ENCODE peak calls at places on chromosomes 6 and 20, in four cellular contexts. K is IMR-90, V is H1, U is H9. D is an unnamed sample.

GRCh38 chr6:143536866-143537691 is 25.6 kb upstream of the FUCA2 start:
- DNase-seq in K (peak), V (peak), U (peak), D (peak)

GRCh38 chr20:62609170-62609786 is 33.0 kb upstream of the SLCO4A1 start:
- DNase-seq in V (no peak), K (no peak), U (no peak), D (no peak)

GRCh38 chr6:75581231-75581630 is 20.4 kb upstream of the SENP6 start:
- DNase-seq in V (no peak), K (no peak), U (no peak), D (no peak)

GRCh38 chr6:166907373-166907841 is 48.9 kb downstream of the RNASET2 start:
- DNase-seq in V (no peak), U (no peak), K (no peak), D (no peak)

GRCh38 chr6:129660346-129660676 is 49.7 kb downstream of the ARHGAP18 start:
- DNase-seq in U (no peak), V (no peak), K (no peak), D (no peak)

GRCh38 chr20:46945465-46945864 is 50.8 kb downstream of the EYA2 start:
- DNase-seq in K (peak), U (no peak), V (no peak), D (peak)

GRCh38 chr6:112466378-112467151 is 119.4 kb downstream of the RFPL4B start:
- DNase-seq in U (no peak), V (no peak), K (peak), D (no peak)

GRCh38 chr6:13881621-13882165 is 43.1 kb upstream of the RNF182 start:
- DNase-seq in V (no peak), U (no peak), K (no peak), D (no peak)

GRCh38 chr20:61308171-61308795 is 56.2 kb downstream of the CDH4 start:
- DNase-seq in K (no peak), V (no peak), U (no peak), D (no peak)

GRCh38 chr20:41169791-41170351 is 32.5 kb downstream of the PLCG1 start:
- DNase-seq in K (peak), V (no peak), U (no peak), D (no peak)

GRCh38 chr6:90739802-90740201 is 152.9 kb upstream of the MAP3K7 start:
- DNase-seq in K (no peak), U (no peak), V (no peak), D (no peak)

GRCh38 chr6:20483902-20484497 is 50.3 kb upstream of the CDKAL1 start:
- DNase-seq in V (no peak), K (no peak), U (no peak), D (peak)

GRCh38 chr6:37473364-37474095 is 26.2 kb downstream of the CCDC167 start:
- DNase-seq in U (no peak), V (no peak), K (peak), D (no peak)

GRCh38 chr6:149938571-149939462 is 3.0 kb upstream of the ULBP2 start:
- DNase-seq in K (no peak), U (no peak), V (peak), D (no peak)

GRCh38 chr20:6026051-6026450 is 27.8 kb downstream of the LRRN4 start:
- DNase-seq in U (no peak), K (peak), V (no peak), D (no peak)

GRCh38 chr6:108556864-108557493 is 3.7 kb upstream of the FOXO3 start:
- DNase-seq in V (no peak), K (peak), U (no peak), D (peak)
- H2BK5ac ChIP-seq in V (peak), K (peak), U (no peak), D (peak)

GRCh38 chr6:89145461-89145961 is 344 bp upstream of the PM20D2 start:
- DNase-seq in V (no peak), U (no peak), K (peak), D (peak)
- H2BK15ac ChIP-seq in V (no peak), U (no peak), K (no peak), D (no peak)

DNA sequence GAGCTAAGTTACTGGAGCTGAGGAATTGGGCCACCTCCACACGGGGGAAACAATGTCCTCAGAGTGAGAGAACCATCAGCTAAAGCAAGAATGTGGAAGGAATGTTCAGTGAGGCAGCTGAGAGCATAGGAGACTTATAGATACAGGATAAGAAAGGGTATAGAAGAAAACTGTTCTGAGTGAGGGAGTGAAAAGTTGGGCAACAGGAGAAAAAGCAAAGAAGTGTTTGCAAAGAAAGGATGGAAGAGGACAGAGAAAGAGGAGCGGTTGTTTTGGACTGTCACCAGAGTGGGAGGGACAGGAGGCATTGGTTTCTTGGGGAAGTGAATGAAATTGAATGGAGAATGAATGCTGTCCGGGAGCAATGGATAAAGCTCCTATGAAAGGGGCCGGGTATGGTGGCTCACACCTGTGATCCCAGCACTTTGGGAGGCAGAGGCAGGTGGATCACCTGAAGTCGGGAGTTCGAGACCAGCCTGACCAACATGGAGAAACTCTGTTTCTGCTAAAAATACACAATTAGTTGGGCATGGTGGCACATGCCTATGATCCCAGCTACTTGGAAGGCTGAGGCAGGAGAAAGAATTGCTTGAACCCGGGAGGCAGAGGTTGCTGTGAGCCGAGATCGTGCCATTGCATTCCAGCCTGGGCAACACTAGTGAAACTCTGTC is 296.5 kb downstream of the ADGB start:
- DNase-seq in U (no peak), K (no peak), V (no peak), D (peak)
- H3K56ac ChIP-seq in U (no peak), K (no peak), V (no peak), D (no peak)

GRCh38 chr6:30781362-30781696 is 37.0 kb upstream of the IER3 start:
- DNase-seq in V (no peak), U (no peak), K (no peak), D (no peak)
- H2BK5ac ChIP-seq in V (no peak), U (no peak), K (peak), D (no peak)

DNA sequence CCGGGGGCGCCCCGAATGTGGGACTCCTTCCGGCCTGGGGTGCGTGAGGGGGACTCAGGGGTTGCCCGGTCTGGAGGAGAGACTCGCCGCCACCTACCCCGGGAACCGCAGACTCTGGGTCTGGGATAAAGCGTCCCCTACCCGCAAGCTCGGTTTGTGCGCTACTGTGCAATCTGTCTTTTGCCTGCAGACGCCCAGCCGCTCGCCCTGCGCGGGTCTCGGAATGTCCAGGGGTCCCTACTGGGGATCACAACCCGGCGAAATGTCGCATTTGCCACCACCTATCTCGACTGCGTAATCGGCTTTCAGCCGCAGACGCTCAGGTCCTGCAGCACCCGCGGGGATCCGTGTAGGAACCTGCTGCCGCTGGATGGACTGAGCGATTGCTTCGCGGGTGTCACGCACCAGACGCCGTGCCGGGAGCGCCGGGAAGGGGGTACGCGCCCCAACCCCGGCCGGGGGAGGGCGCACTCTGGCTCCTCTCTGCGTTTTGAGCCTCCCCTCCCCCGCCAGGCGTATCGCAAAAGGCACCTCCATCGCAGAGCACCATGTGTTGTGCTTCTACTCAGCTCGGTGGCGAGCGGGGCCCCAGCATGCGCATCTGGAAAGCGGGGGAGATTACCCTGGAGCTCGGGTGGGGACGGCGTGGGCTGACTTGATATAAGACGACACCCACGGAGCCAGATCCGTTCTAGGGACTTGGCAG is 824 bp upstream of the PTPRA start:
- DNase-seq in K (peak), U (peak), V (peak), D (peak)
- H2BK15ac ChIP-seq in K (no peak), U (no peak), V (peak), D (no peak)

GRCh38 chr20:51918561-51918960 is 116.2 kb upstream of the SALL4 start:
- DNase-seq in U (no peak), V (no peak), K (no peak), D (no peak)

GRCh38 chr20:51914758-51915157 is 112.4 kb upstream of the SALL4 start:
- DNase-seq in U (no peak), K (no peak), V (no peak), D (no peak)

GRCh38 chr20:51917886-51918545 is 115.7 kb upstream of the SALL4 start:
- DNase-seq in U (no peak), K (no peak), V (no peak), D (peak)

GRCh38 chr20:51910202-51911050 is 108.1 kb upstream of the SALL4 start:
- DNase-seq in V (no peak), K (peak), U (no peak), D (peak)

DNA sequence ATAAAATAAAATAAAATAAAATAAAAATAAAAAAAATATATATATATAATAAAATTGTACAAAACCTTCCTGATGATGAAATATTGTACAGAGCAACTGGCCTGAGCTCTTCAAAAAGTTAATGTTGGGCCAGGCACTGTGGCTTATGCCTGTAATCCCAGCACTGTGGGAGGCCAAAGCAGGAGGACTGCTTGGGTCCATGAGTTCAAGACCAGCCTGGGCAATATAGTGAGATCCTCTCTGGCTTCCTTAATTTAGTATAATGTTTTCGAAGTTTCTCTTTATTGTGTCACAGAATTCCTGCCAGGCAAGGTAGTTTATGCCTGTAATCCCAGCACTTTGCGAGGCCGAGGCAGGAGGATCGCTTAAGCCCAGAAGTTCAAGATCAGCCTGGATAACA is 113.9 kb upstream of the SALL4 start:
- DNase-seq in K (no peak), V (no peak), U (no peak), D (no peak)
- H3K56ac ChIP-seq in K (no peak), V (no peak), U (no peak), D (no peak)

DNA sequence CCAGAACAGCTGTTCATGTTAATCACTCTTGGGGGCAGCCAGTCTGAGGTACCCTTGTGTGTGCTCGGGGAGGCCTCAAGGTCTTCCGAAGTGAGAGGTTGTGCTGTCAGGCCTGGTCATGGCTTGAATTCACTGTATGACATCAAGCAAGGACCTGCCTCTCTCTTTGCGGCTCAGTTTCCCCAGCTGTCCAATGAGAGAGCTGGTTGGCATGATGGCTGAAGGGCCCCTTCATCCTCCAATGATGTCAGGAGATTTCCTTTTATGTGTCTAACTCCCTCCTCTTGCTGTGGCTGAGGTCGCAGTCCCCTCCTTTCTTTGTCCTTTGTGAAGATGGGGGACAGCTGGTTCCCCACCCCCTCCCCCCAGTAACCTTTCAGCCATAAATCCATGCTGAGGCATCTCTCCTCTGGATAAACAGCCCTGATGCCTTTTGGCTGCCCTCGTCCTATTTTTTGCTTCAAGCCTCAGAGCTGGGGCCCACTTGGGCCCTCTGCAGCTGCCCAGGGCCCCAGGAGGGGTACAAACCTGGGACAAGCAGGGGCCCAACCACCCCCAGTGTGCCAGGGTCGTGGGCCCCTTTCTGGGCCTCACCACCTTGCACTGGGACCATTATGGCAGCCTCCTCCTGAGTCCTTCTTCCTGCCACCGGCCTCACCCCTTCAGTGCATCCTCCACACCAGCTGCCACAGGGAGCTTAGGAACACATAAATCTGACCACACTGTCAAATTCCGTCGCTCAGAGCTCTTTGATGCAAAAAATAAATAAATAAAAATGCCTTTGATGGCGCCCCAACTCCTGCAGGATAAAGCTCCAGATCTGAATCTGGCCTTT is 15.6 kb downstream of the MYH7B start:
- DNase-seq in V (no peak), U (no peak), K (no peak), D (no peak)
- H2BK5ac ChIP-seq in V (no peak), U (no peak), K (no peak), D (no peak)

GRCh38 chr20:59402697-59403096 is 102.3 kb downstream of the EDN3 start:
- DNase-seq in U (no peak), K (no peak), V (no peak), D (peak)

GRCh38 chr20:59404749-59405148 is 104.3 kb downstream of the EDN3 start:
- DNase-seq in K (no peak), V (no peak), U (no peak), D (no peak)

GRCh38 chr20:59405226-59405815 is 104.9 kb downstream of the EDN3 start:
- DNase-seq in U (no peak), K (no peak), V (no peak), D (no peak)

GRCh38 chr20:59403962-59404314 is 103.5 kb downstream of the EDN3 start:
- DNase-seq in K (no peak), V (no peak), U (no peak), D (no peak)

DNA sequence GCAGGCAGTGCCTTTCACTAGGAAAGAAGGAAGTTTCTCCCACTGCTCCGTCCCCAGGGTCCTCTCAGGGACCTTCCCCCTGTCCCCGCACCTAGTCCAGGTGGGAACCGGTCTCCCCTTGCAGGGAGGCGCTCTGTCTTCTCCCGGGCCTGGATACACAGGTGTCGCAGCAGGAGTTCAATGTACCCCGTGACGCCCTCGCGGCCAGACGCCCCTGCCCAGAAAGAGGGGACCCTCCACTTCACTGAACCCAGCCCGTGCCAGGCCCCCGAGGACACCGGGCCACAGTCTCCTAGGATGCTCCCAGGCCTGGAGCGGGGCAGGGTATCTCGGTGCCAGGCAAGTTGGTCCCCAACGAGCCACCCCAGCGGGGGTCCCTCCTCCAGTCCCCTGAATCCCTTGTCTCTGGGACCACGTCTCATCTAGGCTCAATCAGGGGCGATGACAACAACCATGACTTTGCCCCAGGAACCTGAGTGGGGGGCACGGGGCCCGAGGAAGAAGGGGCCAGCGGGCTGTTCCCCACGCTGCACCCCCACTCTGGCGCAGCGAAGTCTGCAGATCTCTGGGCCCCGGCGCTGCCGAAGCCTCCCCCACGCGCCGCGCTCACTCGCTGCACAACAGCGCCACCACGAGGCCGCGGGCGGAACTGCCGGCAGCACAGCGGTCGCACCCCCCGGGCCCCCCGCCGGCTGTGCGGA is 103.0 kb downstream of the EDN3 start:
- DNase-seq in K (no peak), V (peak), U (peak), D (peak)
- H2BK15ac ChIP-seq in K (no peak), V (no peak), U (no peak), D (no peak)

D was measured in mesendoderm.